ENCODE peak calls at places on chromosome 14, in ten cellular contexts. J is activated CD8-positive, alpha-beta memory T cell treated with anti-CD3 and anti-CD28 coated beads for 24 hours; L is BJ; H is NCI-H2107; R is left lobe of liver; Z is NCI-H510A treated with DMSO at 0.1 percent for 48 hours; W is A549; F is stimulated activated CD4-positive, alpha-beta T cell treated with anti-CD3 and anti-CD28 coated beads, TNF-alpha, amount 100 ng/mL, for 24 hours; U is cardiac fibroblast; I is AG20443. K is an unnamed sample.

GRCh38 chr14:105888784-105889665 is 362.6 kb downstream of the TMEM121 start:
- DNase-seq in J (no peak), L (no peak), U (no peak), I (no peak), W (no peak), F (no peak), Z (no peak), R (peak), H (no peak), K (no peak)

GRCh38 chr14:22268875-22269274 is 320.1 kb downstream of the DAD1 start:
- DNase-seq in J (no peak), R (no peak), F (no peak), H (no peak), L (no peak), I (no peak), W (no peak), U (peak), Z (no peak), K (no peak)

GRCh38 chr14:69997849-69998248 is 118.6 kb downstream of the SMOC1 start:
- DNase-seq in J (no peak), L (no peak), I (no peak), W (peak), R (peak), Z (no peak), H (no peak), F (no peak), U (peak), K (no peak)

GRCh38 chr14:86221755-86222154 is 691.8 kb downstream of the FLRT2 start:
- DNase-seq in L (no peak), R (no peak), F (no peak), W (no peak), J (no peak), H (no peak), Z (no peak), U (peak), I (peak), K (no peak)

GRCh38 chr14:68380304-68380840 is 412.5 kb downstream of the ZFP36L1 start:
- DNase-seq in U (no peak), W (no peak), F (no peak), J (no peak), Z (no peak), L (no peak), I (peak), R (no peak), H (no peak), K (no peak)

GRCh38 chr14:50085570-50086315 is 30.6 kb downstream of the VCPKMT start:
- DNase-seq in Z (no peak), L (no peak), J (peak), I (peak), W (no peak), F (peak), U (peak), R (no peak), H (no peak), K (no peak)

GRCh38 chr14:101812071-101812470 is 50.6 kb downstream of the PPP2R5C start:
- DNase-seq in Z (no peak), L (no peak), J (no peak), W (no peak), U (no peak), I (no peak), F (no peak), R (no peak), H (no peak), K (no peak)

GRCh38 chr14:63492391-63492790 is 50.8 kb downstream of the PPP2R5E start:
- DNase-seq in W (no peak), R (no peak), I (peak), F (no peak), Z (no peak), L (peak), H (no peak), U (peak), J (no peak), K (no peak)

GRCh38 chr14:23557521-23557920 is 1.4 kb downstream of the THTPA start:
- DNase-seq in L (no peak), H (no peak), J (no peak), U (no peak), Z (no peak), F (no peak), R (no peak), I (no peak), W (no peak), K (no peak)